ENCODE peak calls at places on chromosome 6, in six cellular contexts. A, C, P, V, H and M are unnamed samples.
A peak's percentile ranks its signal among the peaks of the same experiment; 100 is the strongest.

GRCh38 chr6:139060332-139060731 is 31.8 kb downstream of the ABRACL start:
- DNase-seq in P (no peak), V (no peak), H (no peak), C (no peak), A (peak; percentile 92), M (no peak)

GRCh38 chr6:121615493-121615892 is 180.0 kb downstream of the GJA1 start:
- DNase-seq in V (no peak), A (no peak), C (no peak), P (no peak), H (no peak), M (no peak)

GRCh38 chr6:167815296-167815980 is 11.3 kb upstream of the AFDN start:
- DNase-seq in C (no peak), P (no peak), H (no peak), A (no peak), V (no peak), M (no peak)

GRCh38 chr6:19024737-19025136 is 637.6 kb downstream of the RNF144B start:
- DNase-seq in H (no peak), V (no peak), A (peak; percentile 18), P (no peak), C (no peak), M (no peak)

GRCh38 chr6:41182069-41183034 is 18.6 kb downstream of the TREML2 start:
- DNase-seq in P (no peak), H (no peak), C (no peak), A (peak; percentile 18), V (no peak), M (no peak)

GRCh38 chr6:66307490-66307889 is 600.5 kb upstream of the EYS start:
- DNase-seq in C (no peak), P (no peak), H (no peak), V (no peak), A (no peak), M (no peak)

GRCh38 chr6:89413006-89413400 is 930 bp upstream of the RRAGD start:
- DNase-seq in P (peak; percentile 56), A (no peak), V (no peak), H (no peak), C (no peak), M (no peak)

GRCh38 chr6:1670711-1671462 is 61.2 kb downstream of the FOXC1 start:
- DNase-seq in A (peak; percentile 81), H (no peak), P (no peak), V (no peak), C (no peak), M (no peak)

GRCh38 chr6:108127826-108128225 is 38.0 kb upstream of the NR2E1 start:
- DNase-seq in A (no peak), V (no peak), C (no peak), P (no peak), H (no peak), M (no peak)

GRCh38 chr6:133242761-133243590 is 1.8 kb downstream of the EYA4 start:
- DNase-seq in A (no peak), P (peak; percentile 41), C (no peak), H (no peak), V (no peak), M (peak; percentile 6)

GRCh38 chr6:128065072-128065471 is 164.2 kb upstream of the THEMIS start:
- DNase-seq in H (no peak), V (no peak), C (no peak), A (no peak), P (no peak), M (no peak)

GRCh38 chr6:163679753-163680152 is 265.2 kb downstream of the QKI start:
- DNase-seq in H (no peak), V (no peak), P (no peak), C (no peak), A (peak; percentile 71), M (no peak)

GRCh38 chr6:24902782-24903181 is 33.0 kb downstream of the RIPOR2 start:
- DNase-seq in V (no peak), H (no peak), C (no peak), A (peak; percentile 88), P (no peak), M (no peak)

GRCh38 chr6:22929228-22929627 is 359.9 kb downstream of the HDGFL1 start:
- DNase-seq in V (no peak), H (no peak), C (no peak), P (no peak), A (no peak), M (no peak)

GRCh38 chr6:24545691-24546090 is 50.9 kb downstream of the ALDH5A1 start:
- DNase-seq in C (no peak), P (no peak), V (no peak), H (no peak), A (no peak), M (no peak)

GRCh38 chr6:51844391-51844735 is 243.1 kb downstream of the PKHD1 start:
- DNase-seq in V (no peak), P (no peak), C (no peak), H (no peak), A (no peak), M (no peak)

GRCh38 chr6:35568967-35569606 is 56.4 kb upstream of the TULP1 start:
- DNase-seq in C (peak; percentile 81), P (peak; percentile 68), A (no peak), V (peak; percentile 42), H (no peak), M (no peak)

GRCh38 chr6:155883741-155884140 is 428.1 kb upstream of the NOX3 start:
- DNase-seq in H (no peak), P (no peak), A (peak; percentile 81), C (no peak), V (no peak), M (no peak)

GRCh38 chr6:116267879-116268588 is 11.7 kb downstream of the TSPYL1 start:
- DNase-seq in H (no peak), P (no peak), C (no peak), V (no peak), A (peak; percentile 23), M (no peak)

GRCh38 chr6:56495654-56496053 is 147.0 kb downstream of the DST start:
- DNase-seq in P (no peak), V (no peak), A (no peak), C (no peak), H (no peak), M (no peak)

GRCh38 chr6:56497270-56497669 is 145.4 kb downstream of the DST start:
- DNase-seq in V (peak; percentile 70), A (no peak), H (no peak), P (no peak), C (no peak), M (no peak)

GRCh38 chr6:56497691-56498090 is 145.0 kb downstream of the DST start:
- DNase-seq in V (peak; percentile 55), P (no peak), H (no peak), A (no peak), C (no peak), M (no peak)

DNA sequence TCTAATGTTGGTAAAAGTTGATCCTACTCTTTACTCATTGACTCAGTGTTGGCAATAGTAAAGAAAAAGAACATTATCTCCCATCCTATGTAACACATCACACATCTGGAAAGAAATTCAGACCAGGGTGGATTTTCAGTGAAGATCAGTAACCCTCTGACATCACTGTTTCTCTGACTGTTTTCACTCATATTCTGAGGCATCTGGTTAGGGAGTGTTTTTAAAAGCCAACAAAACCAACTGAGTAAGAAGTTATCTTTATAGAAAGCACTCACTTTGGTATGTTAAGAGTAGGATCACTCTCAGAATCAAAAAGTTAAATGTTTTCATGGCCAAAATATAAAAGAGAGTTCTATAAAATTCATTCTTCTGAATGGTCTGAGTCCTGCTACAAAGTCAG is 143.6 kb downstream of the DST start:
- DNase-seq in V (no peak), P (no peak), A (no peak), H (no peak), C (no peak), M (no peak)
- H3K27ac ChIP-seq in V (peak overlapping the region; percentile 100), P (no peak overlapping the region), A (no peak overlapping the region), H (no peak overlapping the region), C (no peak overlapping the region), M (no peak overlapping the region)

GRCh38 chr6:150639823-150640331 is 40.2 kb downstream of the PLEKHG1 start:
- DNase-seq in V (no peak), C (no peak), A (no peak), H (no peak), P (no peak), M (no peak)

GRCh38 chr6:150638286-150638685 is 38.6 kb downstream of the PLEKHG1 start:
- DNase-seq in A (no peak), P (no peak), H (no peak), V (no peak), C (no peak), M (no peak)

GRCh38 chr6:150641398-150642139 is 41.9 kb downstream of the PLEKHG1 start:
- DNase-seq in C (no peak), V (no peak), A (peak; percentile 29), P (no peak), H (no peak), M (no peak)

GRCh38 chr6:150638765-150639164 is 39.1 kb downstream of the PLEKHG1 start:
- DNase-seq in A (peak; percentile 30), H (no peak), P (no peak), C (no peak), V (no peak), M (no peak)

DNA sequence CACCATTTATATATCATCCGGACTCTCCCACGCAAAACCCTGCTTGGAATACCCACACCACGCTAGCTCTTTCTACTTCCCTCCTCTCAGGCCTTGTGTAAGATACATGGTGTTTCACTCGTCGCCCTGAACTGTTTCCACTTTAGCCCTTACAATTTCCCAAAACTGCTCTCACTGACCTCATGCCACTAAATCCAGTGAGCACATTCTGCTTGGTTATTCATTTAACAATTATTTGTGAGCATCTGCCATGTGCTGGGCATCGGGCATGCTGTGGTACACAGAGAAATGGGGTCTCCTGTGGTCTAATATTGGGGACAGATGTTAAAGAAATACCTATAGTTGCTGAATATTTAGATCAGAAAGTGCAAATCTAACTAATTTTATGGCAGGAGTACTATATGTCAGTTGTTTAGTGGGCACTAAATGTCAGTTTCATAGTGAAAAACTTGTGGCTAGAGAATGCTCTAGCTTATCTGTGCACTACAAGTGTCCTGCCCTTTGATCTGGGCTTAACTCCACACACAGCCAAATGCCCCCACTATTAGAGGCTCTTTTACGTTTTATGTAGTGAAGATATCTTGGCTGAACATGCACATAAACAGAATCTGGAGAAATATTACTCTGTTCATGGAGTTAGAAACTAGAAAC is 41.0 kb downstream of the PLEKHG1 start:
- DNase-seq in V (no peak), A (no peak), H (no peak), P (no peak), C (no peak), M (no peak)
- H3K4me3 ChIP-seq in V (no peak overlapping the region), A (no peak overlapping the region), H (no peak overlapping the region), P (no peak overlapping the region), C (no peak overlapping the region), M (no peak overlapping the region)

DNA sequence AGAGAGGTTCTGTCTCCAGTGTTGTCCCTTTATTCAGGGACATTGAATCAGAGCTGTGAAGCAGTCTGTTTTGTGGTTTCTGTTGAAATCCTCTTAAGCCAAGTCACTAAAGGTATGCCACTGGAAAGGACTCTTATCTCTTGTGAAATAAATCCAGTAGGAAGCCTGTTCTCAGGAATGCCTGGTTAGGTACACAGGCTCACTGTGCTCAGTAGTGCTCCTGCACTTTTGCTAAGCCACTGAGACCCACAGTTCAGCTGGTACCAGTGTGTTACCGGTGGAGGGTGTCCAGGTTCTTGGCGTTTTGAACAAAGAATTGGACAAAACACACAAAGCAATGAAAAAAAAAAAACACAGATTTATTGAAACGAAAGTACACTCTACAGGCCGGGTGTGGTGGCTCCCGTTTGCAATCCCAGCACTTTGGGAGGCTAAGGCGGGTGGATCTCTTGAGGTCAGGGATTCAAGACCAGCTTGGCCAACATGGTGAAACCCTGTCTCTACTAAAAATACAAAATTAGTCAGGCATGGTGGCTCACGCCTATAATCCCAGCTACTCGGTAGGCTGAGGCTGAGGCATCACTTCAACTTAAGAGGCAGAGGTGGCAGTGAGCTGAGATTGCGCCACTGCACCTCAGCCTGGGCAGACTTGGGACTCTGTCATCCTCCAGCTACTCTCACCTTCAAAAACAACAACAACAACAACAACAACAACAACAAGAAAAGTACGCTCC is 186.1 kb downstream of the JARID2 start:
- DNase-seq in H (no peak), V (no peak), P (no peak), C (no peak), A (peak; percentile 74), M (no peak)
- H3K27ac ChIP-seq in H (no peak overlapping the region), V (no peak overlapping the region), P (peak overlapping the region; percentile 70), C (no peak overlapping the region), A (no peak overlapping the region), M (no peak overlapping the region)

GRCh38 chr6:38354905-38355304 is 284.8 kb downstream of the BTBD9 start:
- DNase-seq in H (no peak), V (no peak), A (no peak), C (no peak), P (no peak), M (no peak)
- H3K4me3 ChIP-seq in H (no peak overlapping the region), V (no peak overlapping the region), A (no peak overlapping the region), C (no peak overlapping the region), P (no peak overlapping the region), M (no peak overlapping the region)